ENCODE peak calls at places on chromosomes 3 and 15, in six cellular contexts. One of them, this sample, is unnamed.

GRCh38 chr3:45067941-45068340 is 41.8 kb downstream of the CLEC3B start:
- DNase-seq in HEK293T: no peak
- DNase-seq in GM12878: no peak
- DNase-seq in HepG2: no peak
- DNase-seq in A549: no peak
- DNase-seq in K562: no peak
- DNase-seq in this sample: no peak

GRCh38 chr3:4813855-4814254 is 165.4 kb upstream of the BHLHE40 start:
- DNase-seq in HEK293T: no peak
- DNase-seq in GM12878: no peak
- DNase-seq in HepG2: no peak
- DNase-seq in A549: no peak
- DNase-seq in K562: peak
- DNase-seq in this sample: no peak

GRCh38 chr3:37171144-37171543 is 3.2 kb downstream of the LRRFIP2 start:
- DNase-seq in HEK293T: no peak
- DNase-seq in GM12878: no peak
- DNase-seq in HepG2: no peak
- DNase-seq in A549: no peak
- DNase-seq in K562: no peak
- DNase-seq in this sample: no peak

GRCh38 chr15:62739507-62739906 is 303.0 kb upstream of the TPM1 start:
- DNase-seq in HEK293T: no peak
- DNase-seq in GM12878: no peak
- DNase-seq in HepG2: no peak
- DNase-seq in A549: no peak
- DNase-seq in K562: no peak
- DNase-seq in this sample: peak

GRCh38 chr3:42205800-42206514 is 60.0 kb downstream of the CCK start:
- DNase-seq in HEK293T: no peak
- DNase-seq in GM12878: peak
- DNase-seq in HepG2: no peak
- DNase-seq in A549: no peak
- DNase-seq in K562: no peak
- DNase-seq in this sample: no peak

GRCh38 chr3:14398801-14399114 is 3.6 kb upstream of the SLC6A6 start:
- DNase-seq in HEK293T: no peak
- DNase-seq in GM12878: no peak
- DNase-seq in HepG2: no peak
- DNase-seq in A549: no peak
- DNase-seq in K562: no peak
- DNase-seq in this sample: no peak

GRCh38 chr15:96352594-96353377 is 22.3 kb downstream of the NR2F2 start:
- DNase-seq in HEK293T: no peak
- DNase-seq in GM12878: no peak
- DNase-seq in HepG2: no peak
- DNase-seq in A549: no peak
- DNase-seq in K562: no peak
- DNase-seq in this sample: peak

GRCh38 chr3:4656059-4656458 is 162.9 kb downstream of the ITPR1 start:
- DNase-seq in HEK293T: peak
- DNase-seq in GM12878: no peak
- DNase-seq in HepG2: peak
- DNase-seq in A549: peak
- DNase-seq in K562: peak
- DNase-seq in this sample: peak

GRCh38 chr3:123914829-123915228 is 30.7 kb upstream of the MYLK start:
- DNase-seq in HEK293T: no peak
- DNase-seq in GM12878: no peak
- DNase-seq in HepG2: no peak
- DNase-seq in A549: no peak
- DNase-seq in K562: no peak
- DNase-seq in this sample: no peak

GRCh38 chr15:73746288-73746687 is 6.9 kb downstream of the INSYN1 start:
- DNase-seq in HEK293T: no peak
- DNase-seq in GM12878: no peak
- DNase-seq in HepG2: no peak
- DNase-seq in A549: no peak
- DNase-seq in K562: no peak
- DNase-seq in this sample: no peak

GRCh38 chr3:125367403-125368230 is 7.5 kb downstream of the ZNF148 start:
- DNase-seq in HEK293T: no peak
- DNase-seq in GM12878: no peak
- DNase-seq in HepG2: no peak
- DNase-seq in A549: no peak
- DNase-seq in K562: no peak
- DNase-seq in this sample: peak

GRCh38 chr3:12188328-12188648 is 29.6 kb upstream of the TIMP4 start:
- DNase-seq in HEK293T: no peak
- DNase-seq in GM12878: no peak
- DNase-seq in HepG2: no peak
- DNase-seq in A549: no peak
- DNase-seq in K562: no peak
- DNase-seq in this sample: no peak

GRCh38 chr15:41423979-41424659 is 7.2 kb downstream of the RTF1 start:
- DNase-seq in HEK293T: no peak
- DNase-seq in GM12878: peak
- DNase-seq in HepG2: no peak
- DNase-seq in A549: no peak
- DNase-seq in K562: no peak
- DNase-seq in this sample: no peak

GRCh38 chr15:28022961-28023360 is 76.2 kb downstream of the OCA2 start:
- DNase-seq in HEK293T: no peak
- DNase-seq in GM12878: no peak
- DNase-seq in HepG2: no peak
- DNase-seq in A549: no peak
- DNase-seq in K562: no peak
- DNase-seq in this sample: no peak

GRCh38 chr3:88000853-88001252 is 58.0 kb downstream of the CGGBP1 start:
- DNase-seq in HEK293T: no peak
- DNase-seq in GM12878: no peak
- DNase-seq in HepG2: no peak
- DNase-seq in A549: no peak
- DNase-seq in K562: no peak
- DNase-seq in this sample: no peak

GRCh38 chr3:124780767-124781485 is 50.7 kb downstream of the UMPS start:
- DNase-seq in HEK293T: no peak
- DNase-seq in GM12878: no peak
- DNase-seq in HepG2: no peak
- DNase-seq in A549: no peak
- DNase-seq in K562: no peak
- DNase-seq in this sample: peak

GRCh38 chr3:169836058-169836941 is 23.6 kb upstream of the LRRC34 start:
- DNase-seq in HEK293T: no peak
- DNase-seq in GM12878: peak
- DNase-seq in HepG2: no peak
- DNase-seq in A549: no peak
- DNase-seq in K562: no peak
- DNase-seq in this sample: peak

GRCh38 chr3:183541235-183541655 is 14.3 kb downstream of the KLHL6 start:
- DNase-seq in HEK293T: no peak
- DNase-seq in GM12878: no peak
- DNase-seq in HepG2: no peak
- DNase-seq in A549: no peak
- DNase-seq in K562: no peak
- DNase-seq in this sample: no peak

GRCh38 chr3:74897006-74897405 is 282.5 kb upstream of the CNTN3 start:
- DNase-seq in HEK293T: peak
- DNase-seq in GM12878: no peak
- DNase-seq in HepG2: no peak
- DNase-seq in A549: peak
- DNase-seq in K562: no peak
- DNase-seq in this sample: no peak

GRCh38 chr3:40079845-40080240 is 229.7 kb upstream of the EIF1B start:
- DNase-seq in HEK293T: no peak
- DNase-seq in GM12878: no peak
- DNase-seq in HepG2: no peak
- DNase-seq in A549: no peak
- DNase-seq in K562: no peak
- DNase-seq in this sample: no peak

DNA sequence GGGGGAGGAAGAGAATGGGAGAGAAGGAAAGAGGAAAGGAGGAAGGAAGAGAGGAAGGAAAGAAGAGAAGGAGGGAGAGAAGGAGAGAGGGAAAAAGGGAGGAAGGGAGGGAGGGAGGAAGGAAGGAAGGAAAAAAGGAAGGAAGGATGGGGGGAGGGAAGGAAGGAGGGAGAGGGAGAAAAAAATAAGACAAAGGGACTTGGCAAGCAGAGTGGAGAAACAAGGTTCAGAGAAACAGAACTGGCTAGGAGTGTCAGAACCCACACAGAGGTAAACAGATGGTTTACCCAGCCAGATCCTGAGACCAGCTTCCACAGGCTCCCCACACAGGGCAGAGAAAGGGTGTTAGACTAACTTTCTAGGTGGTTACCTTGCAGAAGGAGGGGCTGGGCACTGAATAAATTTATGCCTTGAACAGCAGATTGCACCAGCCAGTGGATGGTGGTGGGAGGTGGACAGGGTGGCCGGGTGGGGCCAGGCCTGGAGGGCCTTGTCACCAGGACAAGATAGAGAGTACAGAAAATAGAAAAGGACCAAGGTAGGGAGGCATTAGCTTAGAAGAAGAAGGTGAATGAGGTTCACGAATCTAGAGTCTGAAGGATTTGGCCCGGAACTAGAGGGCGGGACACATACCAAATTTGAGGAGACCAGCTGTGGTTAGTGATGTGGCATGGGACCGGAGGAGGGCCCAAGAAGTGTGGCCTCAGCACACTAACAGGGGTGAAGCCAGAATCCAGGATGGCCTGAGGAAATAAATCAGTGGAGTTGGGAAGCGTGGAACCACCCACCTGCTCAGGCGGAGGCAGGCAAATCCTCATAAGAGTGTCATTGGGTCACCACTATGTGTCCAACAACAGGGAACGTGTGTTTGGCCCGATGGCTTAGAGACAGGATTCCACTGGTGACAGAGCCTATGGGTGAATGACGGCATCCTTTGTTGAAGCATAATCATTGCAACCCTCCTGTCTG is 1.3 kb upstream of the TM4SF1 start:
- DNase-seq in HEK293T: no peak
- DNase-seq in GM12878: no peak
- DNase-seq in HepG2: no peak
- DNase-seq in A549: no peak
- DNase-seq in K562: no peak
- DNase-seq in this sample: no peak
- TF ChIP-seq BHLHE40 in HEK293T: no peak
- TF ChIP-seq BHLHE40 in GM12878: no peak
- TF ChIP-seq BHLHE40 in HepG2: no peak
- TF ChIP-seq BHLHE40 in A549: no peak
- TF ChIP-seq BHLHE40 in K562: no peak
- TF ChIP-seq BHLHE40 in this sample: no peak

DNA sequence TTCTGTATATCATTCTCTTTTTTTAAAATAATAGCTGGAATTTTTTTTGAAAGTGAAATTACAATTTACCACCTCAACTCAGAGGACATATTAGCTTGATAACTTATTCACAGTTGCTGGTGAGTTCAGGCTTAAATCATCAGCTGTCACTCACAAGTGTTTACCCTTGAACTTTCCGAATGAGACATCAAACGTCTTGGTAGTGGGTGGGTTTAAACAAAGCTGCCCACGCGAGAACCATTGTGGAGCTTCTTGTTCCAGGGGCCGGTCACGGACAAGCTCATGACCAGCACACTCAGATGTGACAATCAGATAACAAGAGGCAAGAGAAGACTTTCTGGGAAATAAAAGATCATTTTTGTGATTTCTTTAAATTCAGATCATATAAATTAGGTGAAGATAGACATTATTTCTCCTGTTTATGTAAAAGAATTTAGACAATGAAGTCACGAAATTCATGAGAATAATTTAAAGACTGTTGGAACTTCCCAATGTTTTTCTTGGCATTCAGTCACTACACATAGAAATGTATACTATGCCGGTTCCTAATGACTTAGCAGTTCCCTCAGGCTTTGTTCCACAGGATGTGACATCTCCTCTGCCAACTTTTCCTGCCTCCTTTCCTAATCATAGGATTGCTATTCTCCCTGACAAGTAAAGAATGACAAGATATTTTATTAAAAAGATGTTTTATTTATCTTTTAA is 29.3 kb downstream of the BTD start:
- DNase-seq in HEK293T: no peak
- DNase-seq in GM12878: no peak
- DNase-seq in HepG2: no peak
- DNase-seq in A549: peak
- DNase-seq in K562: no peak
- DNase-seq in this sample: peak
- TF ChIP-seq BHLHE40 in HEK293T: no peak
- TF ChIP-seq BHLHE40 in GM12878: peak
- TF ChIP-seq BHLHE40 in HepG2: no peak
- TF ChIP-seq BHLHE40 in A549: no peak
- TF ChIP-seq BHLHE40 in K562: peak
- TF ChIP-seq BHLHE40 in this sample: peak

GRCh38 chr15:25178835-25179672 is 224.3 kb downstream of the SNRPN start:
- DNase-seq in HEK293T: no peak
- DNase-seq in GM12878: no peak
- DNase-seq in HepG2: no peak
- DNase-seq in A549: no peak
- DNase-seq in K562: no peak
- DNase-seq in this sample: no peak

GRCh38 chr15:25179673-25180511 is 225.1 kb downstream of the SNRPN start:
- DNase-seq in HEK293T: no peak
- DNase-seq in GM12878: no peak
- DNase-seq in HepG2: no peak
- DNase-seq in A549: no peak
- DNase-seq in K562: no peak
- DNase-seq in this sample: no peak

GRCh38 chr15:25176991-25177954 is 222.5 kb downstream of the SNRPN start:
- DNase-seq in HEK293T: no peak
- DNase-seq in GM12878: no peak
- DNase-seq in HepG2: no peak
- DNase-seq in A549: no peak
- DNase-seq in K562: no peak
- DNase-seq in this sample: no peak

GRCh38 chr15:25176616-25176923 is 221.8 kb downstream of the SNRPN start:
- DNase-seq in HEK293T: no peak
- DNase-seq in GM12878: no peak
- DNase-seq in HepG2: no peak
- DNase-seq in A549: no peak
- DNase-seq in K562: no peak
- DNase-seq in this sample: no peak

GRCh38 chr15:25177955-25178801 is 223.4 kb downstream of the SNRPN start:
- DNase-seq in HEK293T: no peak
- DNase-seq in GM12878: no peak
- DNase-seq in HepG2: no peak
- DNase-seq in A549: no peak
- DNase-seq in K562: no peak
- DNase-seq in this sample: no peak
- TF ChIP-seq BHLHE40 in HEK293T: no peak
- TF ChIP-seq BHLHE40 in GM12878: no peak
- TF ChIP-seq BHLHE40 in HepG2: no peak
- TF ChIP-seq BHLHE40 in A549: no peak
- TF ChIP-seq BHLHE40 in K562: no peak
- TF ChIP-seq BHLHE40 in this sample: no peak

GRCh38 chr3:95923496-95924210 is 890.7 kb upstream of the EPHA6 start:
- DNase-seq in HEK293T: no peak
- DNase-seq in GM12878: no peak
- DNase-seq in HepG2: no peak
- DNase-seq in A549: no peak
- DNase-seq in K562: no peak
- DNase-seq in this sample: peak
- TF ChIP-seq BHLHE40 in HEK293T: no peak
- TF ChIP-seq BHLHE40 in GM12878: no peak
- TF ChIP-seq BHLHE40 in HepG2: no peak
- TF ChIP-seq BHLHE40 in A549: no peak
- TF ChIP-seq BHLHE40 in K562: no peak
- TF ChIP-seq BHLHE40 in this sample: no peak

GRCh38 chr3:178072391-178072790 is 463.8 kb upstream of the KCNMB2 start:
- DNase-seq in HEK293T: no peak
- DNase-seq in GM12878: no peak
- DNase-seq in HepG2: no peak
- DNase-seq in A549: no peak
- DNase-seq in K562: no peak
- DNase-seq in this sample: peak
- TF ChIP-seq BHLHE40 in HEK293T: no peak
- TF ChIP-seq BHLHE40 in GM12878: no peak
- TF ChIP-seq BHLHE40 in HepG2: no peak
- TF ChIP-seq BHLHE40 in A549: no peak
- TF ChIP-seq BHLHE40 in K562: no peak
- TF ChIP-seq BHLHE40 in this sample: no peak

This sample was measured in IMR-90.